ENCODE peak calls at places on chromosome 1, in seven cellular contexts. M is activated CD8-positive, alpha-beta memory T cell treated with anti-CD3 and anti-CD28 coated beads, Interleukin-2, amount 10 ng/mL, durations not matched to agents 7 days and 5 days; V is fibroblast of mammary gland; S is DMS153; U is stimulated activated CD8-positive, alpha-beta memory T cell treated with anti-CD3 and anti-CD28 coated beads, Interleukin-2, amount 100 ng/mL, for 48 hours; A is mesendoderm; F is endothelial cell. W is an unnamed sample.

GRCh38 chr1:27877115-27877416 is 4.7 kb downstream of the THEMIS2 start:
- DNase-seq in F (no peak), U (no peak), A (no peak), S (no peak), M (no peak), V (no peak), W (no peak)

GRCh38 chr1:39102537-39103320 is 76.6 kb downstream of the NDUFS5 start:
- DNase-seq in M (no peak), S (peak; percentile 91), V (peak; percentile 82), F (no peak), U (no peak), A (peak; percentile 90), W (peak; percentile 50)

GRCh38 chr1:161932668-161933067 is 91.0 kb downstream of the OLFML2B start:
- DNase-seq in U (no peak), V (peak; percentile 25), S (no peak), F (no peak), M (no peak), A (no peak), W (no peak)

GRCh38 chr1:205199090-205199930 is 12.2 kb downstream of the DSTYK start:
- DNase-seq in S (no peak), A (no peak), F (no peak), M (peak; percentile 65), U (peak; percentile 38), V (peak; percentile 72), W (no peak)

GRCh38 chr1:228307218-228308023 is 99.2 kb downstream of the TRIM11 start:
- DNase-seq in S (no peak), F (no peak), U (no peak), A (no peak), M (no peak), V (no peak), W (no peak)

GRCh38 chr1:66540434-66541032 is 6.6 kb downstream of the SGIP1 start:
- DNase-seq in M (no peak), U (no peak), V (peak; percentile 43), S (no peak), F (no peak), A (peak; percentile 89), W (no peak)

GRCh38 chr1:191498318-191498717 is 659.9 kb upstream of the RGS18 start:
- DNase-seq in F (no peak), M (no peak), S (no peak), U (no peak), A (no peak), V (peak; percentile 14), W (no peak)

GRCh38 chr1:61436491-61437120 is 288.3 kb downstream of the TM2D1 start:
- DNase-seq in S (no peak), F (no peak), M (no peak), A (peak; percentile 92), V (no peak), U (no peak), W (no peak)

GRCh38 chr1:11955221-11955620 is 20.7 kb downstream of the PLOD1 start:
- DNase-seq in U (no peak), F (no peak), M (no peak), V (no peak), A (peak; percentile 78), S (no peak), W (no peak)

GRCh38 chr1:6408023-6408422 is 11.7 kb downstream of the HES2 start:
- DNase-seq in M (no peak), V (no peak), A (no peak), F (no peak), S (no peak), U (no peak), W (no peak)

GRCh38 chr1:230570724-230571390 is 71.4 kb upstream of the COG2 start:
- DNase-seq in S (no peak), M (no peak), F (no peak), A (no peak), V (no peak), U (no peak), W (no peak)